ENCODE peak calls at places on chromosomes 13 and 19, in ten cellular contexts. One of them, this sample, is unnamed.

GRCh38 chr19:29610574-29611271 is 4.6 kb downstream of the POP4 start:
- DNase-seq in NCI-H774: peak; percentile 30
- DNase-seq in foreskin fibroblast: peak; percentile 74
- DNase-seq in posterior vena cava: peak; percentile 95
- DNase-seq in endothelial cell: peak; percentile 87
- DNase-seq in T-helper 17 cell: peak; percentile 66
- DNase-seq in mucosa of gallbladder: peak; percentile 79
- DNase-seq in activated T-cell treated with anti-CD3 and anti-CD28 coated beads, Interleukin-2, amount 50 U/mL, for 72 hours: peak; percentile 86
- DNase-seq in stimulated activated CD8-positive, alpha-beta memory T cell treated with anti-CD3 and anti-CD28 coated beads, Interleukin-12 subunit alpha, Interleukin-12 subunit beta, amount 100 ng/mL, for 1 hour: peak; percentile 77
- DNase-seq in upper lobe of right lung: peak; percentile 81
- DNase-seq in this sample: peak; percentile 75

GRCh38 chr13:28659611-28659970 is 661 bp downstream of the POMP start:
- DNase-seq in NCI-H774: no peak
- DNase-seq in foreskin fibroblast: peak; percentile 34
- DNase-seq in posterior vena cava: no peak
- DNase-seq in endothelial cell: no peak
- DNase-seq in T-helper 17 cell: no peak
- DNase-seq in mucosa of gallbladder: no peak
- DNase-seq in activated T-cell treated with anti-CD3 and anti-CD28 coated beads, Interleukin-2, amount 50 U/mL, for 72 hours: peak; percentile 16
- DNase-seq in stimulated activated CD8-positive, alpha-beta memory T cell treated with anti-CD3 and anti-CD28 coated beads, Interleukin-12 subunit alpha, Interleukin-12 subunit beta, amount 100 ng/mL, for 1 hour: no peak
- DNase-seq in upper lobe of right lung: no peak
- DNase-seq in this sample: no peak

GRCh38 chr19:42324655-42325307 is 654 bp upstream of the MEGF8 start:
- DNase-seq in NCI-H774: no peak
- DNase-seq in foreskin fibroblast: no peak
- DNase-seq in posterior vena cava: peak; percentile 85
- DNase-seq in endothelial cell: no peak
- DNase-seq in T-helper 17 cell: no peak
- DNase-seq in mucosa of gallbladder: no peak
- DNase-seq in activated T-cell treated with anti-CD3 and anti-CD28 coated beads, Interleukin-2, amount 50 U/mL, for 72 hours: peak; percentile 23
- DNase-seq in stimulated activated CD8-positive, alpha-beta memory T cell treated with anti-CD3 and anti-CD28 coated beads, Interleukin-12 subunit alpha, Interleukin-12 subunit beta, amount 100 ng/mL, for 1 hour: no peak
- DNase-seq in upper lobe of right lung: no peak
- DNase-seq in this sample: no peak

GRCh38 chr13:32804673-32805260 is 211.5 kb upstream of the KL start:
- DNase-seq in NCI-H774: peak; percentile 24
- DNase-seq in foreskin fibroblast: peak; percentile 18
- DNase-seq in posterior vena cava: no peak
- DNase-seq in endothelial cell: no peak
- DNase-seq in T-helper 17 cell: no peak
- DNase-seq in mucosa of gallbladder: no peak
- DNase-seq in activated T-cell treated with anti-CD3 and anti-CD28 coated beads, Interleukin-2, amount 50 U/mL, for 72 hours: no peak
- DNase-seq in stimulated activated CD8-positive, alpha-beta memory T cell treated with anti-CD3 and anti-CD28 coated beads, Interleukin-12 subunit alpha, Interleukin-12 subunit beta, amount 100 ng/mL, for 1 hour: no peak
- DNase-seq in upper lobe of right lung: no peak
- DNase-seq in this sample: peak; percentile 65

GRCh38 chr13:94160875-94161274 is 318.6 kb downstream of the DCT start:
- DNase-seq in NCI-H774: no peak
- DNase-seq in foreskin fibroblast: no peak
- DNase-seq in posterior vena cava: no peak
- DNase-seq in endothelial cell: no peak
- DNase-seq in T-helper 17 cell: no peak
- DNase-seq in mucosa of gallbladder: no peak
- DNase-seq in activated T-cell treated with anti-CD3 and anti-CD28 coated beads, Interleukin-2, amount 50 U/mL, for 72 hours: no peak
- DNase-seq in stimulated activated CD8-positive, alpha-beta memory T cell treated with anti-CD3 and anti-CD28 coated beads, Interleukin-12 subunit alpha, Interleukin-12 subunit beta, amount 100 ng/mL, for 1 hour: no peak
- DNase-seq in upper lobe of right lung: no peak
- DNase-seq in this sample: peak; percentile 27

GRCh38 chr13:113980489-113981064 is 6.7 kb upstream of the C13orf46 start:
- DNase-seq in NCI-H774: peak; percentile 45
- DNase-seq in foreskin fibroblast: no peak
- DNase-seq in posterior vena cava: no peak
- DNase-seq in endothelial cell: no peak
- DNase-seq in T-helper 17 cell: no peak
- DNase-seq in mucosa of gallbladder: no peak
- DNase-seq in activated T-cell treated with anti-CD3 and anti-CD28 coated beads, Interleukin-2, amount 50 U/mL, for 72 hours: no peak
- DNase-seq in stimulated activated CD8-positive, alpha-beta memory T cell treated with anti-CD3 and anti-CD28 coated beads, Interleukin-12 subunit alpha, Interleukin-12 subunit beta, amount 100 ng/mL, for 1 hour: no peak
- DNase-seq in upper lobe of right lung: peak; percentile 39
- DNase-seq in this sample: no peak

GRCh38 chr19:19280561-19280960 is 7.5 kb upstream of the TM6SF2 start:
- DNase-seq in NCI-H774: no peak
- DNase-seq in foreskin fibroblast: peak; percentile 54
- DNase-seq in posterior vena cava: no peak
- DNase-seq in endothelial cell: no peak
- DNase-seq in T-helper 17 cell: no peak
- DNase-seq in mucosa of gallbladder: no peak
- DNase-seq in activated T-cell treated with anti-CD3 and anti-CD28 coated beads, Interleukin-2, amount 50 U/mL, for 72 hours: no peak
- DNase-seq in stimulated activated CD8-positive, alpha-beta memory T cell treated with anti-CD3 and anti-CD28 coated beads, Interleukin-12 subunit alpha, Interleukin-12 subunit beta, amount 100 ng/mL, for 1 hour: no peak
- DNase-seq in upper lobe of right lung: no peak
- DNase-seq in this sample: no peak

GRCh38 chr13:39259371-39259770 is 221.1 kb downstream of the NHLRC3 start:
- DNase-seq in NCI-H774: no peak
- DNase-seq in foreskin fibroblast: no peak
- DNase-seq in posterior vena cava: no peak
- DNase-seq in endothelial cell: no peak
- DNase-seq in T-helper 17 cell: no peak
- DNase-seq in mucosa of gallbladder: no peak
- DNase-seq in activated T-cell treated with anti-CD3 and anti-CD28 coated beads, Interleukin-2, amount 50 U/mL, for 72 hours: peak; percentile 8
- DNase-seq in stimulated activated CD8-positive, alpha-beta memory T cell treated with anti-CD3 and anti-CD28 coated beads, Interleukin-12 subunit alpha, Interleukin-12 subunit beta, amount 100 ng/mL, for 1 hour: no peak
- DNase-seq in upper lobe of right lung: no peak
- DNase-seq in this sample: no peak

GRCh38 chr19:53961523-53962345 is 1.0 kb upstream of the CACNG8 start:
- DNase-seq in NCI-H774: no peak
- DNase-seq in foreskin fibroblast: no peak
- DNase-seq in posterior vena cava: no peak
- DNase-seq in endothelial cell: no peak
- DNase-seq in T-helper 17 cell: no peak
- DNase-seq in mucosa of gallbladder: no peak
- DNase-seq in activated T-cell treated with anti-CD3 and anti-CD28 coated beads, Interleukin-2, amount 50 U/mL, for 72 hours: no peak
- DNase-seq in stimulated activated CD8-positive, alpha-beta memory T cell treated with anti-CD3 and anti-CD28 coated beads, Interleukin-12 subunit alpha, Interleukin-12 subunit beta, amount 100 ng/mL, for 1 hour: no peak
- DNase-seq in upper lobe of right lung: no peak
- DNase-seq in this sample: no peak

This sample was measured in NCI-H146.